ENCODE peak calls at places on chromosomes 3 and 15, in ten cellular contexts. R, T, C, M, H, Q, K, Z, V and D are unnamed samples.

GRCh38 chr15:36658321-36658720 is 78.9 kb downstream of the CDIN1 start:
- DNase-seq in R (no peak), T (no peak), C (no peak), M (no peak), H (no peak), Q (no peak), K (no peak), Z (no peak), V (no peak), D (no peak)

GRCh38 chr15:52417501-52417900 is 111.2 kb downstream of the MYO5A start:
- DNase-seq in R (no peak), T (peak; percentile 15), C (no peak), M (no peak), H (no peak), Q (no peak), K (no peak), Z (no peak), V (no peak), D (no peak)

GRCh38 chr3:56792201-56792600 is 9.5 kb downstream of the ARHGEF3 start:
- DNase-seq in R (no peak), T (no peak), C (no peak), M (no peak), H (no peak), Q (peak; percentile 73), K (no peak), Z (no peak), V (no peak), D (no peak)

GRCh38 chr3:166734734-166735133 is 645.4 kb downstream of the ZBBX start:
- DNase-seq in R (no peak), T (no peak), C (no peak), M (no peak), H (no peak), Q (no peak), K (no peak), Z (no peak), V (no peak), D (no peak)

GRCh38 chr3:66017084-66017990 is 21.4 kb downstream of the MAGI1 start:
- DNase-seq in R (no peak), T (no peak), C (no peak), M (no peak), H (no peak), Q (no peak), K (no peak), Z (no peak), V (no peak), D (no peak)

GRCh38 chr3:195768414-195768813 is 43.3 kb downstream of the MUC4 start:
- DNase-seq in R (no peak), T (no peak), C (no peak), M (no peak), H (no peak), Q (no peak), K (no peak), Z (no peak), V (peak; percentile 39), D (no peak)

GRCh38 chr15:90582553-90582952 is 52.8 kb downstream of the CRTC3 start:
- DNase-seq in R (no peak), T (no peak), C (no peak), M (no peak), H (no peak), Q (no peak), K (no peak), Z (no peak), V (no peak), D (no peak)

GRCh38 chr3:128572644-128573105 is 77.9 kb downstream of the RPN1 start:
- DNase-seq in R (no peak), T (peak; percentile 78), C (no peak), M (no peak), H (no peak), Q (peak; percentile 40), K (peak; percentile 17), Z (peak; percentile 44), V (no peak), D (no peak)

GRCh38 chr15:45249125-45249780 is 2.8 kb upstream of the SLC28A2 start:
- DNase-seq in R (no peak), T (no peak), C (no peak), M (no peak), H (no peak), Q (no peak), K (peak; percentile 51), Z (no peak), V (no peak), D (no peak)

GRCh38 chr3:17411157-17411877 is 331.1 kb downstream of the TBC1D5 start:
- DNase-seq in R (no peak), T (no peak), C (no peak), M (no peak), H (no peak), Q (no peak), K (no peak), Z (no peak), V (no peak), D (no peak)

DNA sequence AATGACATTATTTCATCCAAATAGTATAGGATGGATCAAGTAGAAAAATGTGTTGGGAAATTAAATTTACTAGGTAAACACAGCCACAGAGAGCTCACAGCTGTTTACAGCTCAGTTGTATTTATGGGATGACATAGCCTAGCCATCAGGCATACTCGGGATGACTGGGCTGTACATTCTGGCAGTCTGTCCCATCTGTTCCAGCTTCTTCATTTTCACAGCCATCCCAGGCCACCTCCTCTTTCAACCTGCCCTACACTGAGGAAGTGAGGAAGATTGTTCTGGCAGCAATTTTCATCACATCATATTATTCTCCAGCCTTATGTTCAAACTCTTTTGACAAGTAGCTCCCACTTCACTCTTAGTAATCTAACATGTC is 98.5 kb upstream of the PFN2 start:
- DNase-seq in R (no peak), T (no peak), C (no peak), M (no peak), H (no peak), Q (no peak), K (no peak), Z (no peak), V (no peak), D (no peak)
- TF ChIP-seq POLR2AphosphoS5 in R (no peak), T (no peak), C (no peak), M (no peak), H (no peak), Q (no peak), K (no peak), Z (no peak), V (no peak), D (no peak)

GRCh38 chr15:61660579-61660978 is 399.7 kb downstream of the VPS13C start:
- DNase-seq in R (no peak), T (no peak), C (no peak), M (no peak), H (no peak), Q (no peak), K (no peak), Z (no peak), V (no peak), D (no peak)
- TF ChIP-seq POLR2AphosphoS5 in R (no peak), T (no peak), C (no peak), M (no peak), H (no peak), Q (no peak), K (no peak), Z (no peak), V (no peak), D (no peak)

GRCh38 chr3:143972155-143972494 is 502 bp downstream of the DIPK2A start:
- DNase-seq in R (no peak), T (no peak), C (no peak), M (no peak), H (no peak), Q (no peak), K (no peak), Z (no peak), V (no peak), D (no peak)
- TF ChIP-seq POLR2AphosphoS5 in R (no peak), T (no peak), C (no peak), M (no peak), H (no peak), Q (no peak), K (no peak), Z (no peak), V (no peak), D (no peak)

GRCh38 chr3:90056633-90057032 is 949.2 kb downstream of the EPHA3 start:
- DNase-seq in R (no peak), T (no peak), C (no peak), M (no peak), H (no peak), Q (no peak), K (no peak), Z (no peak), V (no peak), D (no peak)

GRCh38 chr3:90055721-90056120 is 948.3 kb downstream of the EPHA3 start:
- DNase-seq in R (no peak), T (no peak), C (no peak), M (no peak), H (no peak), Q (no peak), K (no peak), Z (no peak), V (no peak), D (no peak)

GRCh38 chr3:90054306-90054705 is 946.9 kb downstream of the EPHA3 start:
- DNase-seq in R (no peak), T (no peak), C (no peak), M (no peak), H (no peak), Q (no peak), K (no peak), Z (no peak), V (no peak), D (no peak)

GRCh38 chr3:90052425-90052950 is 945.1 kb downstream of the EPHA3 start:
- DNase-seq in R (no peak), T (no peak), C (no peak), M (no peak), H (no peak), Q (no peak), K (no peak), Z (no peak), V (no peak), D (no peak)
- TF ChIP-seq POLR2AphosphoS5 in R (no peak), T (no peak), C (no peak), M (no peak), H (no peak), Q (no peak), K (no peak), Z (no peak), V (no peak), D (no peak)

GRCh38 chr3:45905755-45906154 is 19.4 kb downstream of the CCR9 start:
- DNase-seq in R (no peak), T (no peak), C (no peak), M (no peak), H (no peak), Q (no peak), K (no peak), Z (no peak), V (no peak), D (no peak)

GRCh38 chr3:45908761-45909160 is 22.4 kb downstream of the CCR9 start:
- DNase-seq in R (no peak), T (no peak), C (no peak), M (no peak), H (no peak), Q (no peak), K (no peak), Z (no peak), V (no peak), D (no peak)

GRCh38 chr3:45906681-45907220 is 20.4 kb downstream of the CCR9 start:
- DNase-seq in R (no peak), T (peak; percentile 61), C (no peak), M (no peak), H (no peak), Q (peak; percentile 8), K (no peak), Z (peak; percentile 60), V (no peak), D (no peak)

GRCh38 chr3:45909542-45909941 is 23.2 kb downstream of the CCR9 start:
- DNase-seq in R (no peak), T (no peak), C (no peak), M (no peak), H (no peak), Q (no peak), K (no peak), Z (no peak), V (no peak), D (no peak)

GRCh38 chr3:45907769-45908705 is 21.7 kb downstream of the CCR9 start:
- DNase-seq in R (no peak), T (no peak), C (no peak), M (no peak), H (no peak), Q (no peak), K (no peak), Z (no peak), V (no peak), D (no peak)
- TF ChIP-seq POLR2AphosphoS5 in R (no peak), T (no peak), C (no peak), M (no peak), H (no peak), Q (no peak), K (no peak), Z (no peak), V (no peak), D (no peak)